ENCODE peak calls at places on chromosome 2, in nine cellular contexts. P, Y, L, K, R, O, I, V and U are unnamed samples.

GRCh38 chr2:109455731-109456691 is 157.8 kb downstream of the SEPTIN10 start:
- DNase-seq in P (no peak), Y (no peak), L (no peak), K (no peak), R (no peak), O (peak), I (no peak), V (no peak), U (peak)

GRCh38 chr2:42072349-42073118 is 24.7 kb downstream of the PKDCC start:
- DNase-seq in P (peak), Y (peak), L (no peak), K (peak), R (peak), O (peak), I (no peak), V (no peak), U (no peak)

GRCh38 chr2:27627963-27628766 is 647 bp downstream of the CCDC121 start:
- DNase-seq in P (peak), Y (no peak), L (peak), K (peak), R (peak), O (no peak), I (no peak), V (no peak), U (no peak)

GRCh38 chr2:72859831-72860262 is 27.4 kb upstream of the SPR start:
- DNase-seq in P (peak), Y (peak), L (peak), K (peak), R (peak), O (no peak), I (no peak), V (no peak), U (no peak)

GRCh38 chr2:9950521-9951271 is 797 bp upstream of the GRHL1 start:
- DNase-seq in P (peak), Y (peak), L (peak), K (peak), R (peak), O (peak), I (no peak), V (peak), U (no peak)

GRCh38 chr2:64943387-64944150 is 45.6 kb upstream of the SLC1A4 start:
- DNase-seq in P (no peak), Y (peak), L (peak), K (peak), R (no peak), O (no peak), I (peak), V (no peak), U (peak)

GRCh38 chr2:240205763-240206162 is 65.3 kb upstream of the OTOS start:
- DNase-seq in P (no peak), Y (no peak), L (no peak), K (no peak), R (no peak), O (no peak), I (no peak), V (no peak), U (no peak)

GRCh38 chr2:98463988-98464771 is 19.5 kb downstream of the INPP4A start:
- DNase-seq in P (no peak), Y (no peak), L (no peak), K (no peak), R (no peak), O (peak), I (no peak), V (no peak), U (no peak)

GRCh38 chr2:112706170-112706664 is 14.6 kb upstream of the NT5DC4 start:
- DNase-seq in P (no peak), Y (no peak), L (no peak), K (no peak), R (no peak), O (peak), I (peak), V (no peak), U (no peak)

GRCh38 chr2:170975943-170976270 is 46.9 kb downstream of the GORASP2 start:
- DNase-seq in P (no peak), Y (no peak), L (no peak), K (no peak), R (no peak), O (no peak), I (no peak), V (no peak), U (no peak)

GRCh38 chr2:109355192-109355843 is 226.3 kb downstream of the SH3RF3 start:
- DNase-seq in P (no peak), Y (no peak), L (no peak), K (no peak), R (no peak), O (no peak), I (peak), V (no peak), U (peak)

GRCh38 chr2:100731535-100731981 is 88.4 kb upstream of the NPAS2 start:
- DNase-seq in P (no peak), Y (no peak), L (no peak), K (no peak), R (no peak), O (no peak), I (no peak), V (no peak), U (no peak)

GRCh38 chr2:154963509-154963908 is 265.0 kb downstream of the KCNJ3 start:
- DNase-seq in P (no peak), Y (no peak), L (no peak), K (no peak), R (no peak), O (no peak), I (no peak), V (no peak), U (no peak)

GRCh38 chr2:47028846-47029560 is 113.4 kb upstream of the MCFD2 start:
- DNase-seq in P (no peak), Y (no peak), L (no peak), K (no peak), R (no peak), O (no peak), I (no peak), V (no peak), U (no peak)

GRCh38 chr2:103959174-103960125 is 894.5 kb upstream of the POU3F3 start:
- DNase-seq in P (peak), Y (no peak), L (peak), K (peak), R (peak), O (no peak), I (no peak), V (no peak), U (no peak)

GRCh38 chr2:111121028-111121872 is 536 bp downstream of the BCL2L11 start:
- DNase-seq in P (peak), Y (peak), L (no peak), K (peak), R (peak), O (peak), I (peak), V (peak), U (peak)

GRCh38 chr2:108145551-108145950 is 94.2 kb upstream of the SULT1C3 start:
- DNase-seq in P (no peak), Y (no peak), L (no peak), K (no peak), R (no peak), O (no peak), I (no peak), V (no peak), U (no peak)

DNA sequence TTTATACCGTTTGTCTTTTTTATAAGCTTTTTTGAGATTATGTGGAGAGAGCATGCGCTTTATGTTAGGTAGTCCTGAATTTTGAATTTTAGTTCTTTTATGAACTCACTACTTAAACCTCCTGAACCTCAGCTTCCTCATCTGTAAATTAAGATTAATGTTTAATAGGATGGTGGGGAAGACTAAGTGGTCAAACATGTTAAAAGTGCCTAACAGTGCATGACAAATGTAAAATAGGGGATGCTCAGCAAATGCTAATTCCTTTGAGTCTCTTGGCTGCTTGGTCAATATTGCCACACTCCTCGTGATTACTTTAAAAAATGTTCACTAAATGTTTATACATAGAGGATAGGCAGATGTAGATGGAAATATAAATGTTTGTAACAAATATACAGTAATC is 6.8 kb downstream of the BIRC6 start:
- DNase-seq in P (no peak), Y (no peak), L (no peak), K (no peak), R (no peak), O (no peak), I (no peak), V (no peak), U (no peak)
- H3K4me3 ChIP-seq in P (no peak), Y (no peak), L (no peak), K (no peak), R (no peak), O (no peak), I (no peak), V (no peak), U (no peak)

DNA sequence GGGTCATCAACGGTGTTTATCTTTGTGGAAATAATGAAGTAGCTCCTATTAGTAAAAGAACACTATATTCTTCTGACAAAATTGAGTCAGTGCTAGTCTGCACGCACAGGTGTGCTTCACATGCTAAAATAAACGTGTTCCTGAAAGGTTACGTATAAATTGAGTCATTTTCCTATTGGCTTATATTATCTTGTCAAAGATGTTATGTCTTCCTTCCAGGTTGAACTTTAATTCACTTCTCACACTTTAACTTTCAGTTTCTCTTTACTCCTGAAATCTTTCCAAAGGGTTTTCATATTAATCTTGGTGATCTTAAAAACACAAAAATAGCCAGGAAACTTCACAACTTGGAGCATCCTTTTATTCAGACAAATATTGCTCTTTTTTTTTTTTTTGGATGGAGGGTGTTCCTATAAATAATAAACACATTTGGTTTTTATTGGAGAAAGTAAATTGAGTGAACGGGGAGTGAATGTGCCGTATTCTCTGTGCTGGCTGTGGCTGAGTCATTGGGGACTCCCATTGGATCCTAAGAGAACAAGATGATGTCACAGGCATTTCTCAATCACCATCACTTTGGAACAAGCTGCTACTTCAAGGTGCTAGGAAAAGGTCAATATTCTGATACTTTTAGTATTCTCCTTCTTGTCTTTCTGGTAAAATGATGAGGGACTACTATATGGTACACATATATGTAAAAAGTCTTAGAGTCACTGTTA is 150.2 kb upstream of the SPATS2L start:
- DNase-seq in P (no peak), Y (no peak), L (peak), K (peak), R (no peak), O (no peak), I (peak), V (no peak), U (no peak)
- H3K27ac ChIP-seq in P (no peak), Y (no peak), L (no peak), K (no peak), R (no peak), O (no peak), I (no peak), V (no peak), U (no peak)

GRCh38 chr2:19850526-19851050 is 51.2 kb downstream of the TTC32 start:
- DNase-seq in P (no peak), Y (no peak), L (no peak), K (no peak), R (no peak), O (no peak), I (no peak), V (no peak), U (peak)

GRCh38 chr2:19848029-19848750 is 53.6 kb downstream of the TTC32 start:
- DNase-seq in P (no peak), Y (no peak), L (no peak), K (no peak), R (no peak), O (no peak), I (peak), V (no peak), U (peak)

GRCh38 chr2:19848952-19849351 is 52.8 kb downstream of the TTC32 start:
- DNase-seq in P (no peak), Y (no peak), L (no peak), K (no peak), R (no peak), O (no peak), I (no peak), V (no peak), U (peak)

GRCh38 chr2:19850056-19850455 is 51.7 kb downstream of the TTC32 start:
- DNase-seq in P (no peak), Y (no peak), L (no peak), K (no peak), R (no peak), O (no peak), I (no peak), V (no peak), U (peak)

GRCh38 chr2:19851116-19851515 is 50.7 kb downstream of the TTC32 start:
- DNase-seq in P (peak), Y (no peak), L (peak), K (no peak), R (peak), O (no peak), I (no peak), V (no peak), U (peak)
- TF ChIP-seq CTCF in P (peak), Y (no peak), L (peak), K (no peak), R (peak), O (no peak), I (no peak), V (no peak), U (no peak)

DNA sequence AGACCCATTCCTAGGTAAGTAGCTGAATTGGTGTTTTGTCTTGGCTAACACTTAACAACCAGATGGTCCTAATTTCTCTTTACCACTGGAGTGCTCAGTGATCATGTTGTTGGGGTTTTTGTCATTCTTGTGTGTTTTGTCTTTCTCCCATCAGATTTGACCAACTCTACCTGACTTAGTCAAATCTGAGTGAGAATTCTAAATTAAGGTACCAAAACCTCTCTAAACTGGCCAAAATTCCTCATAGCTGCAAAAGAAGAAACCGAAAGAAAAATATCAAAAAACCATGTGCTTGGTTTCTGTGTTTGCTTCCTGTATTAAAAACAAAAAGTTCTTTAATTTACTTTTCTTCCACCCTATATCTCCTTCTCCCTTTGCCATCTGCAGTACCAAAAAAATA is 350.7 kb upstream of the SPHKAP start:
- DNase-seq in P (no peak), Y (no peak), L (no peak), K (no peak), R (no peak), O (no peak), I (no peak), V (no peak), U (no peak)
- H3K4me3 ChIP-seq in P (no peak), Y (no peak), L (no peak), K (no peak), R (no peak), O (no peak), I (no peak), V (no peak), U (no peak)

GRCh38 chr2:126884861-126885481 is 13.7 kb upstream of the TEX51 start:
- DNase-seq in P (no peak), Y (no peak), L (no peak), K (no peak), R (no peak), O (no peak), I (no peak), V (no peak), U (peak)

GRCh38 chr2:126885701-126886121 is 13.0 kb upstream of the TEX51 start:
- DNase-seq in P (peak), Y (no peak), L (no peak), K (no peak), R (no peak), O (peak), I (no peak), V (no peak), U (peak)

GRCh38 chr2:126887506-126887905 is 11.2 kb upstream of the TEX51 start:
- DNase-seq in P (no peak), Y (peak), L (no peak), K (no peak), R (no peak), O (no peak), I (no peak), V (no peak), U (peak)

GRCh38 chr2:126886906-126887280 is 11.8 kb upstream of the TEX51 start:
- DNase-seq in P (no peak), Y (peak), L (no peak), K (no peak), R (no peak), O (no peak), I (no peak), V (no peak), U (no peak)

GRCh38 chr2:126886201-126886905 is 12.3 kb upstream of the TEX51 start:
- DNase-seq in P (peak), Y (peak), L (peak), K (peak), R (peak), O (peak), I (no peak), V (peak), U (peak)
- H3K27ac ChIP-seq in P (no peak), Y (no peak), L (peak), K (no peak), R (no peak), O (no peak), I (no peak), V (no peak), U (no peak)

GRCh38 chr2:219278655-219279150 is 463 bp upstream of the DNAJB2 start:
- DNase-seq in P (no peak), Y (no peak), L (no peak), K (no peak), R (no peak), O (no peak), I (no peak), V (no peak), U (no peak)
- TF ChIP-seq CTCF in P (no peak), Y (no peak), L (no peak), K (no peak), R (no peak), O (no peak), I (no peak), V (no peak), U (no peak)